ENCODE peak calls at places on chromosomes 1 and 21, in seven cellular contexts. U is adrenal gland, O is cardiac fibroblast, H is PC-3, B is astrocyte of the cerebellum, P is tibial nerve, Q is neural progenitor cell. C is an unnamed sample.

GRCh38 chr1:206808615-206809014 is 36.3 kb upstream of the IL10 start:
- DNase-seq in U (peak; percentile 57), O (peak; percentile 59), H (peak; percentile 72), B (peak; percentile 19), P (no peak), Q (peak; percentile 43), C (no peak)

GRCh38 chr1:226034482-226034881 is 28.0 kb upstream of the H3-3A start:
- DNase-seq in U (peak; percentile 95), O (peak; percentile 97), H (peak; percentile 81), B (peak; percentile 98), P (peak; percentile 59), Q (no peak), C (no peak)

GRCh38 chr1:148315081-148315811 is 163.2 kb upstream of the NBPF11 start:
- DNase-seq in U (no peak), O (peak; percentile 73), H (peak; percentile 37), B (no peak), P (no peak), Q (no peak), C (no peak)

GRCh38 chr1:51667556-51667955 is 50.7 kb downstream of the OSBPL9 start:
- DNase-seq in U (no peak), O (no peak), H (no peak), B (no peak), P (no peak), Q (no peak), C (no peak)

GRCh38 chr1:30905898-30906620 is 2.5 kb downstream of the SDC3 start:
- DNase-seq in U (no peak), O (no peak), H (no peak), B (no peak), P (no peak), Q (no peak), C (no peak)

GRCh38 chr1:2631136-2632050 is 1.4 kb downstream of the MMEL1 start:
- DNase-seq in U (no peak), O (no peak), H (no peak), B (no peak), P (no peak), Q (no peak), C (no peak)

GRCh38 chr1:188769181-188769580 is 1708.5 kb downstream of the BRINP3 start:
- DNase-seq in U (no peak), O (no peak), H (no peak), B (no peak), P (no peak), Q (peak; percentile 80), C (no peak)

GRCh38 chr1:201892211-201892610 is 3.5 kb downstream of the SHISA4 start:
- DNase-seq in U (no peak), O (no peak), H (no peak), B (no peak), P (no peak), Q (no peak), C (no peak)

GRCh38 chr1:151832318-151832984 is 849 bp upstream of the RORC start:
- DNase-seq in U (peak; percentile 97), O (peak; percentile 53), H (peak; percentile 68), B (no peak), P (no peak), Q (no peak), C (no peak)

GRCh38 chr1:42931911-42932422 is 26.7 kb downstream of the SLC2A1 start:
- DNase-seq in U (peak; percentile 60), O (no peak), H (peak; percentile 69), B (no peak), P (no peak), Q (no peak), C (peak; percentile 82)

GRCh38 chr1:147223740-147224615 is 1.2 kb downstream of the FMO5 start:
- DNase-seq in U (no peak), O (no peak), H (no peak), B (no peak), P (no peak), Q (no peak), C (no peak)

GRCh38 chr1:147225193-147225730 is at the start of gene FMO5:
- DNase-seq in U (peak; percentile 86), O (peak; percentile 57), H (peak; percentile 82), B (peak; percentile 40), P (peak; percentile 39), Q (peak; percentile 76), C (peak; percentile 43)
- TF ChIP-seq CTCF in U (peak; percentile 61), O (peak; percentile 42), H (peak; percentile 20), B (no peak), P (peak; percentile 17), Q (no peak), C (no peak)

DNA sequence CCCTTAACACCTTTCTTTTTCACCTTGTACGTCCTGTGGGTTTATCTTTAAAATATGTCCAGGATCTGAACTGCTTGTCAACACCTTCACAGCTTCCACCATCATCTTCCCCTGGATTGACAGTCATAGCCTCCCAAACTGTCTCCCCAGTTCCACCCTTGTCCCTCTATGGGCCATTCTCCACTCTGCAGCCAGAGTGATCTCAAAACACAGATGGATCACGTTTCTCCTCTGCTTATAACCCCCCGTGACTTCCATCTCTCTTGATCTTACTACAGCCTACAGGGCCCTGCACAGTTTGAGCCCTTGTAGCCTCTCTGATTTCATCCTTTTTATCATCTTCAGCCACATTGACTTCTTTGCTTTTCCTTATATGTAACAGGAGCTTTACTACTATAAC is 4.3 kb downstream of the INSRR start:
- DNase-seq in U (no peak), O (no peak), H (no peak), B (no peak), P (no peak), Q (no peak), C (no peak)
- TF ChIP-seq CTCF in U (no peak), O (peak; percentile 6), H (no peak), B (peak; percentile 10), P (no peak), Q (peak; percentile 3), C (no peak)

DNA sequence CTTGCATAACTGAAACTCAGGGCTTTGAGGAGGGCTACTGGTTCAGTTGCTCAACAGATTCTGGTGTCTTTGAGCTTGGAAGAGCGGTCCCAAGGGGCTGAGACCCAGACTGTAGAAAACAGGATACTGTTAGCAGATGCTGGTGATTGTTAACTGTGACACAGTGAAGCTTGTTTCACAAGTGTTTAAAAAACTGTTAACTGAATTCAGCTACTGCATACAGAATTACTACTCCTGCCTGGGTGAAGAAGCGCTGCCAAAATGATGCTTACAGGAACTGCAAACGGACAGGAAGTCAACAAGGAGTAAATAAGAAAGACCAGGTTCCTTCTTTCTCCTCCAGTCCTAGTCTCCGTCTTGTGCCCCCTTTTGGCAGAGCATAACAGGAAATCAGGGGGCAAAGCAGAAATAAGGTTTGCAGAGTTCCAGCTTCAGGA is 195.3 kb upstream of the USP25 start:
- DNase-seq in U (no peak), O (no peak), H (no peak), B (no peak), P (no peak), Q (no peak), C (no peak)
- TF ChIP-seq CTCF in U (no peak), O (no peak), H (peak; percentile 10), B (no peak), P (no peak), Q (peak; percentile 5), C (no peak)

DNA sequence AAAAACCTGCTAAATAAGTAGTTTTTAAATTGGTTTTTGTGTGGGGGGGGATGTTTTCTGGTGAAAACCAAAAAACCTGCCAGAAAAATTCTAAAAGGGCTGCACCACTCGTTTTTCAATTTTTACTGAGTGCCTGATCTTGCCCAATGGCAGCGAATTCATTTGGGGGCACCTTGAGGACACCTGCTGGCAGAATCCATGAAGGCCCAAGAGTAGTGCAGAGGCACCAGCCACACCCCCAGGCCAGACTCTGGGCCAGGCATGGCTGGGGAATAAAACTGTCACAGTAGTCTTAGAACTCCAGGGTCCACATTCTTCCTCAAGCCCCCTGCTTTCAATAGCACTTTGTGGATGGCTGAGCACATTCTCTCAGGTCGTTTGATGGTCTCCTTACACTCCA is 50.3 kb downstream of the GLIS1 start:
- DNase-seq in U (no peak), O (no peak), H (peak; percentile 36), B (no peak), P (no peak), Q (no peak), C (no peak)
- TF ChIP-seq CTCF in U (no peak), O (no peak), H (peak; percentile 47), B (no peak), P (no peak), Q (no peak), C (no peak)

GRCh38 chr1:160779662-160780397 is 16.1 kb upstream of the LY9 start:
- DNase-seq in U (no peak), O (no peak), H (peak; percentile 53), B (no peak), P (no peak), Q (peak; percentile 60), C (no peak)
- TF ChIP-seq CTCF in U (no peak), O (no peak), H (peak; percentile 79), B (no peak), P (peak; percentile 7), Q (peak; percentile 54), C (no peak)

GRCh38 chr1:240495652-240496051 is 116.3 kb downstream of the GREM2 start:
- DNase-seq in U (no peak), O (no peak), H (no peak), B (no peak), P (no peak), Q (no peak), C (no peak)

GRCh38 chr1:240496356-240496755 is 115.6 kb downstream of the GREM2 start:
- DNase-seq in U (no peak), O (no peak), H (no peak), B (no peak), P (no peak), Q (no peak), C (no peak)

GRCh38 chr1:240491156-240491555 is 120.8 kb downstream of the GREM2 start:
- DNase-seq in U (no peak), O (peak; percentile 62), H (peak; percentile 91), B (peak; percentile 56), P (no peak), Q (no peak), C (no peak)

GRCh38 chr1:240491796-240492195 is 120.2 kb downstream of the GREM2 start:
- DNase-seq in U (no peak), O (no peak), H (no peak), B (no peak), P (no peak), Q (no peak), C (no peak)

GRCh38 chr1:240492832-240493440 is 119.0 kb downstream of the GREM2 start:
- DNase-seq in U (peak; percentile 64), O (peak; percentile 44), H (no peak), B (no peak), P (no peak), Q (peak; percentile 80), C (no peak)
- TF ChIP-seq CTCF in U (peak; percentile 25), O (peak; percentile 39), H (no peak), B (no peak), P (no peak), Q (peak; percentile 55), C (no peak)